ENCODE peak calls at places on chromosomes 13 and 19, in ten cellular contexts. S is C1 segment of cervical spinal cord; D is HT1080; G is T follicular helper cell; C is MCF 10A; J is RWPE1; W is activated effector memory CD4-positive, alpha-beta T cell treated with Interleukin-2 at 50 U/mL for 16 hours; Y is T-helper 9 cell; M is T-cell; P is HS-5. V is an unnamed sample.

GRCh38 chr13:51534075-51534817 is 50.0 kb upstream of the WDFY2 start:
- DNase-seq in W (peak; percentile 34), C (peak; percentile 62), D (peak; percentile 20), Y (peak; percentile 5), S (peak; percentile 3), J (no peak), G (no peak), M (peak; percentile 9), P (no peak), V (peak; percentile 80)

GRCh38 chr13:41960700-41961697 is at the start of gene VWA8:
- DNase-seq in M (peak; percentile 81), J (peak; percentile 72), C (peak; percentile 73), G (peak; percentile 67), P (no peak), S (peak; percentile 59), D (peak; percentile 81), W (peak; percentile 79), Y (peak; percentile 73), V (peak; percentile 88)

GRCh38 chr13:96958286-96958891 is 35.9 kb downstream of the OXGR1 start:
- DNase-seq in W (no peak), S (no peak), C (peak; percentile 64), Y (no peak), J (peak; percentile 11), D (peak; percentile 31), P (no peak), M (no peak), G (no peak), V (peak; percentile 53)

GRCh38 chr19:30122431-30122830 is 180.4 kb downstream of the URI1 start:
- DNase-seq in D (no peak), P (no peak), Y (no peak), M (no peak), W (no peak), C (no peak), G (no peak), J (no peak), S (no peak), V (no peak)

GRCh38 chr19:44875666-44876418 is 15.2 kb upstream of the TOMM40 start:
- DNase-seq in M (no peak), W (no peak), G (no peak), S (no peak), D (peak; percentile 93), Y (no peak), J (no peak), C (no peak), P (peak; percentile 5), V (peak; percentile 89)

GRCh38 chr19:6099037-6099436 is 11.3 kb downstream of the RFX2 start:
- DNase-seq in G (no peak), M (no peak), D (no peak), W (no peak), S (no peak), Y (no peak), P (no peak), C (no peak), J (no peak), V (no peak)

GRCh38 chr19:14475251-14476073 is at the start of gene PTGER1:
- DNase-seq in S (no peak), G (no peak), P (peak; percentile 25), D (peak; percentile 49), J (no peak), Y (no peak), W (no peak), C (no peak), M (no peak), V (no peak)

GRCh38 chr13:51838235-51838846 is 6.6 kb downstream of the TMEM272 start:
- DNase-seq in Y (no peak), P (peak; percentile 28), J (no peak), W (no peak), S (no peak), D (no peak), G (no peak), M (no peak), C (no peak), V (no peak)

GRCh38 chr19:16285769-16286564 is 38.7 kb upstream of the KLF2 start:
- DNase-seq in J (no peak), G (no peak), W (no peak), S (peak; percentile 2), D (no peak), P (no peak), C (peak; percentile 8), M (no peak), Y (no peak), V (no peak)

GRCh38 chr19:5899728-5900526 is 3.7 kb downstream of the NDUFA11 start:
- DNase-seq in P (no peak), S (no peak), D (no peak), G (no peak), C (no peak), M (no peak), J (no peak), W (no peak), Y (no peak), V (no peak)

V was measured in SW480.